ENCODE peak calls at places on chromosomes 6 and 20, in five cellular contexts. H, M, B, Y and X are unnamed samples.

GRCh38 chr6:135624402-135625297 is 127.1 kb upstream of the AHI1 start:
- DNase-seq in B (no peak), Y (no peak), M (no peak), H (no peak), X (peak; percentile 58)

GRCh38 chr6:41072836-41073202 is at the start of gene NFYA:
- DNase-seq in H (peak; percentile 99), M (no peak), B (peak; percentile 100), Y (peak; percentile 100), X (no peak)

GRCh38 chr6:83633609-83634008 is 75.3 kb downstream of the SNAP91 start:
- DNase-seq in M (no peak), Y (no peak), B (no peak), H (no peak), X (no peak)

GRCh38 chr6:9405825-9406224 is 970.5 kb upstream of the SLC35B3 start:
- DNase-seq in H (no peak), M (no peak), B (no peak), Y (no peak), X (no peak)

GRCh38 chr20:10540636-10541493 is 105.8 kb downstream of the SLX4IP start:
- DNase-seq in H (no peak), B (no peak), M (no peak), Y (no peak), X (peak; percentile 92)

GRCh38 chr6:117352466-117353081 is 73.2 kb downstream of the ROS1 start:
- DNase-seq in Y (no peak), B (no peak), M (peak; percentile 32), H (no peak), X (peak; percentile 55)

GRCh38 chr6:10414766-10415592 is at the start of gene TFAP2A:
- DNase-seq in M (no peak), Y (no peak), B (no peak), H (no peak), X (peak; percentile 89)

GRCh38 chr6:33118525-33119123 is 42.8 kb downstream of the HLA-DPB1 start:
- DNase-seq in B (no peak), Y (no peak), H (no peak), M (peak; percentile 68), X (peak; percentile 84)

GRCh38 chr6:71367763-71368162 is 79.2 kb downstream of the OGFRL1 start:
- DNase-seq in M (no peak), B (no peak), Y (no peak), H (no peak), X (no peak)

GRCh38 chr20:59994697-59995122 is 36.5 kb downstream of the CDH26 start:
- DNase-seq in B (no peak), H (no peak), Y (no peak), M (no peak), X (no peak)

GRCh38 chr6:150813319-150813992 is 52.0 kb upstream of the MTHFD1L start:
- DNase-seq in B (no peak), Y (no peak), M (no peak), H (peak; percentile 28), X (peak; percentile 36)

GRCh38 chr20:19995220-19995863 is 21.8 kb upstream of the NAA20 start:
- DNase-seq in B (no peak), H (no peak), Y (no peak), M (peak; percentile 50), X (peak; percentile 87)

GRCh38 chr6:29561618-29562181 is 2.2 kb upstream of the UBD start:
- DNase-seq in M (no peak), Y (no peak), B (no peak), H (no peak), X (no peak)

GRCh38 chr20:34127787-34128186 is 15.7 kb upstream of the EIF2S2 start:
- DNase-seq in M (no peak), B (no peak), H (no peak), Y (no peak), X (no peak)

GRCh38 chr20:35355372-35355771 is 56.4 kb downstream of the UQCC1 start:
- DNase-seq in M (no peak), H (no peak), B (no peak), Y (no peak), X (no peak)

GRCh38 chr6:125346926-125347563 is 45.3 kb upstream of the HDDC2 start:
- DNase-seq in B (no peak), H (no peak), Y (no peak), M (peak; percentile 49), X (no peak)

GRCh38 chr20:48818481-48818987 is 9.3 kb downstream of the PREX1 start:
- DNase-seq in Y (no peak), M (no peak), B (peak; percentile 18), H (peak; percentile 61), X (no peak)

GRCh38 chr20:24825591-24825990 is 123.5 kb upstream of the CST7 start:
- DNase-seq in H (no peak), B (no peak), Y (no peak), M (no peak), X (no peak)

GRCh38 chr20:57769756-57770155 is 59.9 kb upstream of the PMEPA1 start:
- DNase-seq in M (no peak), B (no peak), H (no peak), Y (no peak), X (no peak)

GRCh38 chr6:148924226-148924989 is 177.6 kb downstream of the UST start:
- DNase-seq in M (no peak), B (no peak), H (no peak), Y (no peak), X (no peak)

GRCh38 chr6:157139054-157139708 is 184.1 kb downstream of the TMEM242 start:
- DNase-seq in Y (no peak), H (no peak), B (no peak), M (no peak), X (no peak)

GRCh38 chr6:130994319-130995097 is 68.5 kb downstream of the EPB41L2 start:
- DNase-seq in M (no peak), H (no peak), B (no peak), Y (no peak), X (no peak)

GRCh38 chr6:130995783-130996447 is 67.1 kb downstream of the EPB41L2 start:
- DNase-seq in B (no peak), Y (no peak), H (no peak), M (no peak), X (no peak)

GRCh38 chr6:130993292-130993765 is 69.7 kb downstream of the EPB41L2 start:
- DNase-seq in Y (no peak), H (no peak), B (no peak), M (no peak), X (no peak)

GRCh38 chr6:130997061-130997753 is 65.8 kb downstream of the EPB41L2 start:
- DNase-seq in H (no peak), Y (no peak), B (no peak), M (no peak), X (peak; percentile 58)

GRCh38 chr6:130996635-130997034 is 66.4 kb downstream of the EPB41L2 start:
- DNase-seq in H (no peak), B (no peak), Y (no peak), M (no peak), X (no peak)
- H3K4me3 ChIP-seq in H (no peak overlapping the region), B (no peak overlapping the region), Y (no peak overlapping the region), M (no peak overlapping the region), X (no peak overlapping the region)

GRCh38 chr20:23129256-23129655 is 43.1 kb upstream of the CD93 start:
- DNase-seq in Y (no peak), H (no peak), B (no peak), M (no peak), X (no peak)
- H3K4me1 ChIP-seq in Y (no peaks in the 10 kb centered on the region), H (no peaks in the 10 kb centered on the region), B (no peaks in the 10 kb centered on the region), M (no peaks in the 10 kb centered on the region), X (peaks cover 45% of the 10 kb centered on the region)

DNA sequence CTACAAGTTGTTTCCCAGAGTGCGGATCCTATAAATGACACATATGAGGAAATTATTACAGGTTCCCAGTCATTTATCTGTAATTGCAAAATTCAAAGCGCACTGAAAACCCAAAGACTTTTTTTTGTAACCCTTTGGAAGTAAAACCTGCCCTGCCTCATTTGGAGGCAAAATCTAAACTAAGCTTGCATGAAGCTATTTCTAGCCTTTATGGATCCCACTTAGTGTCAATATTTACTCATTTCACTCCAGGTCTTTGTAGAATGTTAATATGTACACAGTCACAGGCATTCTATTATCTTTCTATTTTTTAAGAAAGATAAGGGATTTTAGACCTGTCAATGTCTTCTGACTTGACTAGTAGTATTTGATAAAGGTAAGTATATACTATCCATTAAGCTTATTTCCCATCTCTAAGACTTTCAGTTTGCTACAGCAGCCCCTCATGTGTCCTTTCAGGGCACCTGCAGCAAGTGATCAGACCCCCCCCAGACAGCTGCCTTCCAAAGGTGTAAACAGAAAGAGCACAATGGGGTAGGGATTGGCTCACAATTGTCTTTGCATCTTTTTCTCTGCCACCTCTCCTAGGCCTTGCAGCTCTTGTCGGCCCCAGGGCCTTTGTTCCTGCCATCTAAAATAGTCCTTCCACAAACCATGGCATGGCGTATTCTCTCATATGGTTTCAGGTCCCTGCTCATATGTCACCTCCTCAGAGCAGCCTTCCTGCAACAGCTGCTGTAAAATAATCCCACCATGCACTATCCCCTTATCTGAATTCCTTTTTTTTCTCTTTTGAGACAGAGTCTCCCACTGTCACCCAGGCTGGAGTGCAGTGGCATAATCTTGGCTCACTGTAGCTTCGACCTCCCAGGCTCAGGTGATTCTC is 1.3 kb upstream of the REPS1 start:
- DNase-seq in M (no peak), H (no peak), Y (no peak), B (no peak), X (no peak)
- H3K4me3 ChIP-seq in M (no peak overlapping the region), H (no peak overlapping the region), Y (no peak overlapping the region), B (no peak overlapping the region), X (no peak overlapping the region)

GRCh38 chr6:137964876-137965275 is 97.8 kb downstream of the TNFAIP3 start:
- DNase-seq in Y (no peak), M (peak; percentile 81), B (no peak), H (no peak), X (no peak)
- H3K4me1 ChIP-seq in Y (no peaks in the 10 kb centered on the region), M (peaks cover 70% of the 10 kb centered on the region), B (peaks cover 9% of the 10 kb centered on the region), H (peaks cover 11% of the 10 kb centered on the region), X (peaks cover 35% of the 10 kb centered on the region)

GRCh38 chr6:26660096-26660425 is 515 bp upstream of the ZNF322 start:
- DNase-seq in B (no peak), Y (no peak), M (peak; percentile 57), H (peak; percentile 25), X (peak; percentile 69)
- H3K4me3 ChIP-seq in B (peak overlapping the region; percentile 94), Y (peak overlapping the region; percentile 94), M (peak overlapping the region; percentile 76), H (peak overlapping the region; percentile 90), X (peak overlapping the region; percentile 91)

DNA sequence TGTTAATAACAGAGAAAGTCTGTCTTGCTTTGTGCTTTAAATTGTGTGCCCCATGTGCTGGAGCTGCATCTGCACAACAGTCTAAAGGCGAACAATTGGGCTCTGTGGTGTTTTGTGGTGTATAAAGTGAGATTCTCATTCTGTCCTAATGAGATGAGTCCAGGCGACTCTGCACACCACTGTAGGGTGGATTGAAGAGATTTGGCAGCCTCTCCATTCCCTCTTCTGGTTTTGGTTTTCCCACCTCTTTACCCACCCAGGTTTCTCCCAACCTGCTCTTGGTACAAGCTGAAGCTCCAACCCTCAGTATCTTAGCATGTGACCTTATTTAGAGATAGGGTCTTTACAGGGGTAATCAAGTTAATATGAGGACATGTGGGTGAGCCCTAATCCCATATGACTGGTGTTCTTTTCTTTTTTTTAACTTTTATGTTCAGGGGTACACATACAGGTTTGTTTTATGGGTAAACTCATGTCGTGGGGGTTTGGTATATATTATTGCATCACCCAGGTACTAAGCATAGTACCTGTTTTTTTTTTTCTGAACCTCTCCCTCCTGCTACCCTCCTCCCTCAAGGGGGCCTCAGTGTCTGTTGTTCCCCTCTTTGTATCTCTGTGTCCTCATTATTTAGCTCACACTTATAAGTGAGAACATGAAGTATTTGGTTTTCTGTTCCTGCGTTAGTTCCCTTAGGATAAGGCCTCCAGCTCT is 217.6 kb upstream of the DTNBP1 start:
- DNase-seq in B (no peak), H (no peak), M (no peak), Y (no peak), X (no peak)
- H3K4me1 ChIP-seq in B (peaks cover 13% of the 10 kb centered on the region), H (peaks cover 7% of the 10 kb centered on the region), M (no peaks in the 10 kb centered on the region), Y (no peaks in the 10 kb centered on the region), X (peaks cover 9% of the 10 kb centered on the region)